ENCODE peak calls at places on chromosomes 13 and 19, in four cellular contexts. F is ascending aorta, S is neural progenitor cell, L is tibial nerve. H is an unnamed sample.
A peak's percentile ranks its signal among the peaks of the same experiment; 100 is the strongest.

GRCh38 chr13:66994097-66994496 is 236.0 kb downstream of the PCDH9 start:
- DNase-seq in F (peak; percentile 18), S (peak; percentile 92), L (peak; percentile 28), H (peak; percentile 29)

GRCh38 chr19:54160182-54160811 is 776 bp upstream of the LENG1 start:
- DNase-seq in F (no peak), S (peak; percentile 59), L (no peak), H (peak; percentile 20)

GRCh38 chr13:78595458-78595818 is 7.9 kb downstream of the POU4F1 start:
- DNase-seq in F (no peak), S (peak; percentile 74), L (no peak), H (no peak)

GRCh38 chr13:50917572-50917971 is 8.0 kb downstream of the RNASEH2B start:
- DNase-seq in F (no peak), S (no peak), L (no peak), H (no peak)

GRCh38 chr19:409515-410242 is 732 bp upstream of the C2CD4C start:
- DNase-seq in F (no peak), S (no peak), L (peak; percentile 8), H (no peak)

GRCh38 chr13:51958217-51958547 is 53.1 kb downstream of the ATP7B start:
- DNase-seq in F (no peak), S (no peak), L (no peak), H (peak; percentile 15)

GRCh38 chr13:32427852-32428580 is at the start of gene N4BP2L1:
- DNase-seq in F (peak; percentile 76), S (peak; percentile 25), L (peak; percentile 63), H (no peak)

GRCh38 chr19:8459095-8459494 is 14.3 kb downstream of the HNRNPM start:
- DNase-seq in F (no peak), S (no peak), L (no peak), H (no peak)

GRCh38 chr13:30865131-30866009 is 40.7 kb upstream of the MEDAG start:
- DNase-seq in F (no peak), S (peak; percentile 90), L (peak; percentile 52), H (peak; percentile 88)

GRCh38 chr19:18541992-18542935 is 1.1 kb downstream of the FKBP8 start:
- DNase-seq in F (no peak), S (peak; percentile 50), L (no peak), H (no peak)

GRCh38 chr19:24046550-24046949 is 40.4 kb upstream of the ZNF254 start:
- DNase-seq in F (no peak), S (no peak), L (no peak), H (no peak)

GRCh38 chr19:44608391-44608821 is 5.0 kb upstream of the IGSF23 start:
- DNase-seq in F (no peak), S (no peak), L (no peak), H (peak; percentile 57)

GRCh38 chr13:30796833-30797601 is 61.7 kb downstream of the ALOX5AP start:
- DNase-seq in F (no peak), S (no peak), L (no peak), H (peak; percentile 90)

GRCh38 chr13:26471807-26472206 is 85.7 kb upstream of the WASF3 start:
- DNase-seq in F (no peak), S (no peak), L (no peak), H (no peak)

GRCh38 chr13:45851171-45851889 is at the start of gene SIAH3:
- DNase-seq in F (no peak), S (peak; percentile 34), L (no peak), H (peak; percentile 32)

GRCh38 chr19:18593367-18594095 is 4.9 kb downstream of the REX1BD start:
- DNase-seq in F (no peak), S (peak; percentile 42), L (no peak), H (no peak)

GRCh38 chr13:28817204-28817603 is 2.9 kb upstream of the MTUS2 start:
- DNase-seq in F (no peak), S (peak; percentile 35), L (no peak), H (no peak)
- H3K36me3 ChIP-seq in F (no peaks in the 10 kb centered on the region), S (no peaks in the 10 kb centered on the region), L (no peaks in the 10 kb centered on the region), H (no peaks in the 10 kb centered on the region)

GRCh38 chr19:55226273-55226672 is 2.3 kb downstream of the TMEM86B start:
- DNase-seq in F (no peak), S (no peak), L (no peak), H (no peak)

GRCh38 chr19:55228015-55228391 is 560 bp downstream of the TMEM86B start:
- DNase-seq in F (no peak), S (no peak), L (no peak), H (no peak)

GRCh38 chr19:55226788-55227187 is 1.8 kb downstream of the TMEM86B start:
- DNase-seq in F (no peak), S (no peak), L (no peak), H (no peak)

GRCh38 chr19:55228403-55229031 is at the start of gene TMEM86B:
- DNase-seq in F (no peak), S (no peak), L (no peak), H (no peak)

GRCh38 chr19:55227241-55228014 is 1.1 kb downstream of the TMEM86B start:
- DNase-seq in F (no peak), S (no peak), L (no peak), H (no peak)
- H3K36me3 ChIP-seq in F (peaks cover 58% of the 10 kb centered on the region), S (no peaks in the 10 kb centered on the region), L (no peaks in the 10 kb centered on the region), H (peaks cover 17% of the 10 kb centered on the region)

GRCh38 chr13:98007001-98007400 is 53.5 kb downstream of the IPO5 start:
- DNase-seq in F (no peak), S (no peak), L (no peak), H (no peak)

GRCh38 chr13:97999653-98000052 is 46.2 kb downstream of the IPO5 start:
- DNase-seq in F (no peak), S (no peak), L (no peak), H (no peak)

DNA sequence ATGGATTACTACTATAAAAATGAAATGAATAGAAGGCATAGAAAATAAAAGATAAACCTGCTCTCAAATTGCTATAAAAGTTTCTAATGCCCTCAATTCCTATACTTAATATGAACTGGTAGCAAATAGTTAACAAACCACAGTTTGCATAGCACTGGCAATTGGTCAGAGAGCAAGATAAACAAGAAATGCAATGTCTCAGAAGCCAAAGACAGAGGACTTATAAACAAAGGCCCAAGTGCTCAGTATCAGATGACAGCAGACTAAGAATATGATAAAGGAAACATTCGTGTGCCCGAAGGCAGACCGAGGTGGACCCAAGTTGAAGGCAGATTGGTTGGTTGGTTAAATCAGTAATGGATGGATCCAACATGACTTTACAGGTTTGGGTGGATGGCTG is 50.6 kb downstream of the IPO5 start:
- DNase-seq in F (no peak), S (no peak), L (no peak), H (peak; percentile 15)
- H3K36me3 ChIP-seq in F (peaks cover 71% of the 10 kb centered on the region), S (peaks cover 44% of the 10 kb centered on the region), L (peaks cover 3% of the 10 kb centered on the region), H (peaks cover 24% of the 10 kb centered on the region)

GRCh38 chr19:48986211-48986610 is 6.9 kb downstream of the GYS1 start:
- DNase-seq in F (no peak), S (no peak), L (no peak), H (no peak)
- H3K36me3 ChIP-seq in F (peaks cover 65% of the 10 kb centered on the region), S (no peaks in the 10 kb centered on the region), L (peaks cover under 1% of the 10 kb centered on the region), H (peaks cover 39% of the 10 kb centered on the region)

GRCh38 chr19:2108251-2109016 is 11.7 kb downstream of the IZUMO4 start:
- DNase-seq in F (no peak), S (no peak), L (no peak), H (no peak)
- H3K36me3 ChIP-seq in F (peaks cover 70% of the 10 kb centered on the region), S (no peaks in the 10 kb centered on the region), L (peaks cover 10% of the 10 kb centered on the region), H (peaks cover 57% of the 10 kb centered on the region)

DNA sequence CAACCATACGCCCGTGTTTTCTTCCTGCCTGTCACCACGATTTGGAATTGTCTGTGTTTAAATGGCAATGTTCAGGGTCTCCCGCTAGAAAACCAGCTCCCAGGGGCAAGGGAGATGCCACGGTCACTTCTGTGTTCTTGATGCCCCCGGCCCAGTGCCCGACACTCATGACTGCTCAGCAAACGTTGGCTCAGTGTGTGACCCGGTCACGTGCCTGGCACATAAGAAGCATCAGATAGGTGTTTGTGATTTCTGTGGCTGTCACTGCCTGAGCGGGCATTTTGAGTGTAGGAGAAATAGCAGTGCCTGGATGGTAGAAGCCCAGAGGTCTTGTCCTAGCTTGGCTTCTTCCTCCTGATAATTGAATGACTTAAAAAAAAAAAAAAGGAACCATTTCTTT is 15.5 kb downstream of the HDGFL2 start:
- DNase-seq in F (no peak), S (no peak), L (no peak), H (no peak)
- H3K36me3 ChIP-seq in F (peaks cover 34% of the 10 kb centered on the region), S (no peaks in the 10 kb centered on the region), L (no peaks in the 10 kb centered on the region), H (peaks cover 15% of the 10 kb centered on the region)

GRCh38 chr13:113176822-113177221 is 18.4 kb downstream of the PROZ start:
- DNase-seq in F (no peak), S (no peak), L (no peak), H (no peak)
- H3K36me3 ChIP-seq in F (peaks cover 70% of the 10 kb centered on the region), S (peaks cover 10% of the 10 kb centered on the region), L (peaks cover 16% of the 10 kb centered on the region), H (peaks cover 27% of the 10 kb centered on the region)

GRCh38 chr13:49716615-49717014 is 25.3 kb upstream of the EBPL start:
- DNase-seq in F (no peak), S (no peak), L (no peak), H (no peak)

GRCh38 chr13:49714757-49715156 is 23.5 kb upstream of the EBPL start:
- DNase-seq in F (no peak), S (no peak), L (no peak), H (no peak)

DNA sequence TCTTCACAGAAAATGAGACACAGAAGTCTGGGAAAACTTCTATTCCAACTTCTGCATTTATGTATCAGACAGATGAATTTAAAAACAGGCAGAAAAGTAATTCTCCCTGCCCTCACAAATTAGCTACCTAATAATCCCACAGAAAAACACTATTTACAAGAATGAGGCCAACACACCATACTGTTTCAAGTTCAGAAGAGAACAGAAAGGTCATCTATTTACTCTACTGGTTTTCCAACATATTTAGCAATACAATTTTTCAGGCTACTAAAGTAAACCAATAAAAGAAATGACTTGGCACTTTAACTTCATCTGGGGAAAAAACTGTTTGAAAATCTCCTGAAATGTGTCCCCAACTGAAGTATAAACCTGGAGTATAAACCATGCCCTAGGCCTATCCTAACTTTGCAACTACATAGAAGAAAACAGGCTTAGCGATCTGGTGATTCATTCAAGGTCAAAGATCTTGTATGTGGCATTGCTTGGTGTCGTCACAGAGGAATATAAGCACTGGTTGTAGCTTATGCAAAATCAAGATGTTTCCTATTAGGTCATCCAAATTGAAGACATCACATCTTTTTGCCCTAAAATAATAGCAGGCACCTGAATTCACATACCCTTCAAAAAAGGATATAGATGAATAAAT is 20.1 kb upstream of the EBPL start:
- DNase-seq in F (no peak), S (no peak), L (no peak), H (no peak)
- H3K36me3 ChIP-seq in F (peaks cover 6% of the 10 kb centered on the region), S (peaks cover 10% of the 10 kb centered on the region), L (no peaks in the 10 kb centered on the region), H (peaks cover 1% of the 10 kb centered on the region)

GRCh38 chr19:33408116-33408515 is 34.6 kb downstream of the CEBPG start:
- DNase-seq in F (no peak), S (no peak), L (no peak), H (no peak)

GRCh38 chr19:33406521-33407139 is 33.1 kb downstream of the CEBPG start:
- DNase-seq in F (no peak), S (peak; percentile 84), L (peak; percentile 69), H (peak; percentile 34)

GRCh38 chr19:33408538-33408937 is 35.0 kb downstream of the CEBPG start:
- DNase-seq in F (no peak), S (no peak), L (no peak), H (no peak)

GRCh38 chr19:33407140-33407551 is 33.6 kb downstream of the CEBPG start:
- DNase-seq in F (no peak), S (no peak), L (no peak), H (no peak)

DNA sequence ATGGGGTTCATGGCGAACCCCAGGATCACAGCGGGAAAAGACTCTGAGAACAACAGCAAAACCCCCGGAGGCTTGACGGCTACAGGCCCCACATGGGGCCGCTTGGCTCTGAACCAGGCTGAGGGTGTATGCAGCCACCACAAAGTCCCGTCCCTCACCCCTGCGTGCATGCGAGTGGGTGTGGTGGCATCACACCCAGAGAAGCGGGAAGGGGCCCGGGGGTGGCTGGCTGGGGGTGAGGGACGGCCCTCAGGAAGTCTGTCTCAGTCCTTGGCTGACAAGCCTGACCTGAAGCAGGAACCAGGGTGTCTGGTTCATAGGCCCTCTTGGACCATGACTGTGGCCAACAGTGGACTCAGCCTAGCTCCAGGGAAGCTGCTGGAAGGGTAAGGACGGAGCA is 34.2 kb downstream of the CEBPG start:
- DNase-seq in F (no peak), S (no peak), L (no peak), H (no peak)
- H3K36me3 ChIP-seq in F (peaks cover 3% of the 10 kb centered on the region), S (no peaks in the 10 kb centered on the region), L (no peaks in the 10 kb centered on the region), H (no peaks in the 10 kb centered on the region)